ENCODE peak calls at places on chromosomes 7 and 10, in six cellular contexts. One of them, this sample, is unnamed.

GRCh38 chr10:95536017-95536416 is 25.2 kb downstream of the SORBS1 start:
- DNase-seq in breast epithelium: no peak
- DNase-seq in AG10803: no peak
- DNase-seq in fibroblast of pulmonary artery: peak; percentile 38
- DNase-seq in astrocyte of the spinal cord: peak; percentile 24
- DNase-seq in coronary artery: no peak
- DNase-seq in this sample: peak; percentile 10

GRCh38 chr10:70476249-70477035 is 2.1 kb upstream of the PALD1 start:
- DNase-seq in breast epithelium: no peak
- DNase-seq in AG10803: no peak
- DNase-seq in fibroblast of pulmonary artery: no peak
- DNase-seq in astrocyte of the spinal cord: no peak
- DNase-seq in coronary artery: no peak
- DNase-seq in this sample: no peak

GRCh38 chr7:771241-772004 is 44.3 kb upstream of the PRKAR1B start:
- DNase-seq in breast epithelium: no peak
- DNase-seq in AG10803: peak; percentile 50
- DNase-seq in fibroblast of pulmonary artery: peak; percentile 60
- DNase-seq in astrocyte of the spinal cord: peak; percentile 69
- DNase-seq in coronary artery: peak; percentile 86
- DNase-seq in this sample: peak; percentile 67

GRCh38 chr7:152025937-152026890 is 740 bp downstream of the GALNT11 start:
- DNase-seq in breast epithelium: no peak
- DNase-seq in AG10803: no peak
- DNase-seq in fibroblast of pulmonary artery: no peak
- DNase-seq in astrocyte of the spinal cord: no peak
- DNase-seq in coronary artery: no peak
- DNase-seq in this sample: peak; percentile 5

GRCh38 chr10:104029528-104029875 is 56.2 kb downstream of the COL17A1 start:
- DNase-seq in breast epithelium: no peak
- DNase-seq in AG10803: peak; percentile 54
- DNase-seq in fibroblast of pulmonary artery: peak; percentile 93
- DNase-seq in astrocyte of the spinal cord: no peak
- DNase-seq in coronary artery: no peak
- DNase-seq in this sample: peak; percentile 89

GRCh38 chr10:6416892-6417512 is 163.1 kb downstream of the PRKCQ start:
- DNase-seq in breast epithelium: no peak
- DNase-seq in AG10803: peak; percentile 34
- DNase-seq in fibroblast of pulmonary artery: peak; percentile 72
- DNase-seq in astrocyte of the spinal cord: peak; percentile 56
- DNase-seq in coronary artery: no peak
- DNase-seq in this sample: peak; percentile 69

GRCh38 chr7:68785036-68785435 is 813.2 kb upstream of the AUTS2 start:
- DNase-seq in breast epithelium: no peak
- DNase-seq in AG10803: peak; percentile 23
- DNase-seq in fibroblast of pulmonary artery: no peak
- DNase-seq in astrocyte of the spinal cord: no peak
- DNase-seq in coronary artery: no peak
- DNase-seq in this sample: no peak

GRCh38 chr7:127983804-127984332 is 47.4 kb downstream of the LRRC4 start:
- DNase-seq in breast epithelium: no peak
- DNase-seq in AG10803: no peak
- DNase-seq in fibroblast of pulmonary artery: no peak
- DNase-seq in astrocyte of the spinal cord: peak; percentile 10
- DNase-seq in coronary artery: no peak
- DNase-seq in this sample: no peak

GRCh38 chr10:24917493-24917892 is 34.9 kb downstream of the PRTFDC1 start:
- DNase-seq in breast epithelium: no peak
- DNase-seq in AG10803: no peak
- DNase-seq in fibroblast of pulmonary artery: no peak
- DNase-seq in astrocyte of the spinal cord: no peak
- DNase-seq in coronary artery: no peak
- DNase-seq in this sample: no peak

GRCh38 chr7:50342616-50343114 is 38.1 kb downstream of the IKZF1 start:
- DNase-seq in breast epithelium: no peak
- DNase-seq in AG10803: no peak
- DNase-seq in fibroblast of pulmonary artery: peak; percentile 2
- DNase-seq in astrocyte of the spinal cord: peak; percentile 45
- DNase-seq in coronary artery: no peak
- DNase-seq in this sample: peak; percentile 25

GRCh38 chr10:79243211-79244067 is 103.8 kb upstream of the PPIF start:
- DNase-seq in breast epithelium: no peak
- DNase-seq in AG10803: no peak
- DNase-seq in fibroblast of pulmonary artery: no peak
- DNase-seq in astrocyte of the spinal cord: peak; percentile 32
- DNase-seq in coronary artery: no peak
- DNase-seq in this sample: no peak

GRCh38 chr7:136214356-136214755 is 237.2 kb upstream of the MTPN start:
- DNase-seq in breast epithelium: no peak
- DNase-seq in AG10803: no peak
- DNase-seq in fibroblast of pulmonary artery: no peak
- DNase-seq in astrocyte of the spinal cord: no peak
- DNase-seq in coronary artery: no peak
- DNase-seq in this sample: no peak

GRCh38 chr10:44977287-44978212 is 1.1 kb downstream of the DEPP1 start:
- DNase-seq in breast epithelium: no peak
- DNase-seq in AG10803: no peak
- DNase-seq in fibroblast of pulmonary artery: peak; percentile 24
- DNase-seq in astrocyte of the spinal cord: no peak
- DNase-seq in coronary artery: no peak
- DNase-seq in this sample: no peak

GRCh38 chr10:46556515-46557318 is at the start of gene GPRIN2:
- DNase-seq in breast epithelium: peak; percentile 61
- DNase-seq in AG10803: no peak
- DNase-seq in fibroblast of pulmonary artery: no peak
- DNase-seq in astrocyte of the spinal cord: no peak
- DNase-seq in coronary artery: peak; percentile 70
- DNase-seq in this sample: no peak

GRCh38 chr10:8061274-8062211 is 7.1 kb downstream of the GATA3 start:
- DNase-seq in breast epithelium: no peak
- DNase-seq in AG10803: no peak
- DNase-seq in fibroblast of pulmonary artery: no peak
- DNase-seq in astrocyte of the spinal cord: no peak
- DNase-seq in coronary artery: no peak
- DNase-seq in this sample: no peak

GRCh38 chr10:46526682-46527038 is 29.8 kb downstream of the GPRIN2 start:
- DNase-seq in breast epithelium: peak; percentile 51
- DNase-seq in AG10803: no peak
- DNase-seq in fibroblast of pulmonary artery: peak; percentile 16
- DNase-seq in astrocyte of the spinal cord: no peak
- DNase-seq in coronary artery: no peak
- DNase-seq in this sample: peak; percentile 20

GRCh38 chr7:3302681-3303320 is 1.7 kb downstream of the SDK1 start:
- DNase-seq in breast epithelium: no peak
- DNase-seq in AG10803: no peak
- DNase-seq in fibroblast of pulmonary artery: no peak
- DNase-seq in astrocyte of the spinal cord: no peak
- DNase-seq in coronary artery: no peak
- DNase-seq in this sample: no peak
- H3K4me3 ChIP-seq in breast epithelium: peak overlapping the region; percentile 68
- H3K4me3 ChIP-seq in AG10803: no peak overlapping the region
- H3K4me3 ChIP-seq in fibroblast of pulmonary artery: peak overlapping the region; percentile 49
- H3K4me3 ChIP-seq in astrocyte of the spinal cord: peak overlapping the region; percentile 47
- H3K4me3 ChIP-seq in coronary artery: peak overlapping the region; percentile 94
- H3K4me3 ChIP-seq in this sample: no peak overlapping the region

DNA sequence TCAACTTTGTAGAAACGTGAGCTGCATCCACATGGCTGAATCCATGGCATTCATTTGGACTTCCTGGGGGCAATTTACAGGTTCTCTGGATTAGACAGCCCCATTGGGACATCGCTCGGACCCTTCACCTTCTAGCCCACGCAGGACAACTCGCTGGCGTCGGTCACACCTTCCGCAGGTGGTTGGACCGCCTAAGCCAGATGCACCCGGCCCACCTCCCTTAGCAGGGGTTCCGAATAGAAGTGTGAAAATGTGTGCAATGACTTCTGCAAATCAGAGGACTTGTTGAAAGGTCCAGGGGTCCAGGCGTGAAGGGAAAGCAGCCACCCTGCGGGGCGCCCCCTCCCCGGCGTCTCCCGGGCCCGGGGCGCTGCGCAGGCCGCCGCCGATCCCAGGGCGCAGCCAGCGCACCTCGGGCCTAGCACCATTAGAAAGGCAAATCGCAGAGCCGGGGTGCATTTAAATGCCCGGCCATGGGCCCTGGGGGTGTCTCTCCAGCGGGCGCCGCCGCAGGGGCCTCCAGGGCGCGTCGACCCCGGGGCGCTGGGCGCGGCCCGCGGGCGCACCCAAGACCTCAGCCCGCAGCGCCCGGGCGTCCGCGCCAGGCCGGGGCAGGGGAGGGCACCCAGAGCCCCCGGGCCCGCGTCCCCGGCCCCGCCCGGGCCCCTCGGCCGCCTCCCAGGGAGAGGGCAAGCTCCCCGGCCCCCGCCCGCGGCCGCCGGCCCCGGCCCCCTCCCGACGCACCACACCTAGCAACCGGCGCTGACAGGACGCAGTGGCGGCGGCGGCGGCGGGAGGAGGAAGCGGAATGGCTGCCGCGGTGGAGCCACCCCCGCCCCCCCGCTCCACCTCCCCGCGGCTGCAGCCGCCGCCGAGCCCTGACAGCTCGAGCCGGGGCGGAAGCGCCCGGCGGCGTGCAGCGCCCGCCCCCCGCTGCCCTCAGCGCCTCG is 1.2 kb downstream of the JAZF1 start:
- DNase-seq in breast epithelium: peak; percentile 63
- DNase-seq in AG10803: peak; percentile 58
- DNase-seq in fibroblast of pulmonary artery: peak; percentile 42
- DNase-seq in astrocyte of the spinal cord: peak; percentile 45
- DNase-seq in coronary artery: peak; percentile 80
- DNase-seq in this sample: peak; percentile 42
- TF ChIP-seq CTCF in breast epithelium: no peak
- TF ChIP-seq CTCF in AG10803: no peak
- TF ChIP-seq CTCF in fibroblast of pulmonary artery: no peak
- TF ChIP-seq CTCF in astrocyte of the spinal cord: no peak
- TF ChIP-seq CTCF in coronary artery: no peak
- TF ChIP-seq CTCF in this sample: no peak

GRCh38 chr10:4058514-4059029 is 273.6 kb upstream of the KLF6 start:
- DNase-seq in breast epithelium: no peak
- DNase-seq in AG10803: no peak
- DNase-seq in fibroblast of pulmonary artery: no peak
- DNase-seq in astrocyte of the spinal cord: no peak
- DNase-seq in coronary artery: no peak
- DNase-seq in this sample: no peak
- H3K4me3 ChIP-seq in breast epithelium: no peak overlapping the region
- H3K4me3 ChIP-seq in AG10803: no peak overlapping the region
- H3K4me3 ChIP-seq in fibroblast of pulmonary artery: no peak overlapping the region
- H3K4me3 ChIP-seq in astrocyte of the spinal cord: no peak overlapping the region
- H3K4me3 ChIP-seq in coronary artery: peak overlapping the region; percentile 25
- H3K4me3 ChIP-seq in this sample: no peak overlapping the region

GRCh38 chr10:76632158-76633051 is 1005.2 kb downstream of the KCNMA1 start:
- DNase-seq in breast epithelium: no peak
- DNase-seq in AG10803: no peak
- DNase-seq in fibroblast of pulmonary artery: peak; percentile 1
- DNase-seq in astrocyte of the spinal cord: no peak
- DNase-seq in coronary artery: no peak
- DNase-seq in this sample: peak; percentile 5
- TF ChIP-seq CTCF in breast epithelium: no peak
- TF ChIP-seq CTCF in AG10803: peak; percentile 33
- TF ChIP-seq CTCF in fibroblast of pulmonary artery: peak; percentile 24
- TF ChIP-seq CTCF in astrocyte of the spinal cord: peak; percentile 50
- TF ChIP-seq CTCF in coronary artery: no peak
- TF ChIP-seq CTCF in this sample: peak; percentile 36

DNA sequence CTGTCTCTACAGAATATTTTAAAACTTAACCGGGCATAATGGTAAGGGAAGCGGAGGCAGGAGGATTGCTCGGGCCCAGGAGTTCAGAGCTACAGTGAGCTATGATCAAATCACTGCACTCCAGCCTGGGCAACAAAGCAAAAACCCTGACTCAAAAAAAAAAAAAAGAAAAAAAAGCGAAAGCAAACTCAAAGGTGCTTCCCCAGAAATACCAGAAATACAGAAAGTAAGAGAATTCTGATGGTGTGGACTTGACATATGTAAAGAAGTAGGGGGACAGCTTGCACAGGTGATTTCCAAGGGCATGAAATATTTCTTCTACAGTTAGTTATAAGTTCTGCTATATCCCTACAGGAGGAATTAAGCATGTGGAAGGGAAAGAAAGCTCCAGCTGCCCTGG is 69.7 kb upstream of the APBB1IP start:
- DNase-seq in breast epithelium: no peak
- DNase-seq in AG10803: no peak
- DNase-seq in fibroblast of pulmonary artery: no peak
- DNase-seq in astrocyte of the spinal cord: no peak
- DNase-seq in coronary artery: no peak
- DNase-seq in this sample: no peak
- H3K4me3 ChIP-seq in breast epithelium: no peak overlapping the region
- H3K4me3 ChIP-seq in AG10803: no peak overlapping the region
- H3K4me3 ChIP-seq in fibroblast of pulmonary artery: no peak overlapping the region
- H3K4me3 ChIP-seq in astrocyte of the spinal cord: no peak overlapping the region
- H3K4me3 ChIP-seq in coronary artery: no peak overlapping the region
- H3K4me3 ChIP-seq in this sample: no peak overlapping the region